ENCODE peak calls at places on chromosome 7, in ten cellular contexts. One of them, this sample, is unnamed.

GRCh38 chr7:158541330-158542010 is 46.2 kb downstream of the PTPRN2 start:
- DNase-seq in stimulated activated CD4-positive, alpha-beta T cell treated with anti-CD3 and anti-CD28 coated beads, Interleukin-1b, Interleukin-23, amount 100 ng/mL, for 24 hours: no peak
- DNase-seq in NCI-H748 treated with DMSO at 0.1 percent for 48 hours: no peak
- DNase-seq in epithelial cell of esophagus: no peak
- DNase-seq in Daoy: no peak
- DNase-seq in activated naive CD4-positive, alpha-beta T cell treated with anti-CD3 and anti-CD28 coated beads, Interleukin-2, amount 10 ng/mL, durations not matched to agents 7 days and 5 days: peak; percentile 26
- DNase-seq in SK-N-SH: no peak
- DNase-seq in GM18507: peak; percentile 43
- DNase-seq in tibial nerve: no peak
- DNase-seq in GM19239: no peak
- DNase-seq in this sample: no peak

GRCh38 chr7:15561840-15562239 is at the start of gene AGMO:
- DNase-seq in stimulated activated CD4-positive, alpha-beta T cell treated with anti-CD3 and anti-CD28 coated beads, Interleukin-1b, Interleukin-23, amount 100 ng/mL, for 24 hours: no peak
- DNase-seq in NCI-H748 treated with DMSO at 0.1 percent for 48 hours: peak; percentile 33
- DNase-seq in epithelial cell of esophagus: peak; percentile 50
- DNase-seq in Daoy: peak; percentile 5
- DNase-seq in activated naive CD4-positive, alpha-beta T cell treated with anti-CD3 and anti-CD28 coated beads, Interleukin-2, amount 10 ng/mL, durations not matched to agents 7 days and 5 days: no peak
- DNase-seq in SK-N-SH: no peak
- DNase-seq in GM18507: no peak
- DNase-seq in tibial nerve: peak; percentile 87
- DNase-seq in GM19239: no peak
- DNase-seq in this sample: peak; percentile 46

GRCh38 chr7:80087768-80088170 is 46.9 kb upstream of the GNAI1 start:
- DNase-seq in stimulated activated CD4-positive, alpha-beta T cell treated with anti-CD3 and anti-CD28 coated beads, Interleukin-1b, Interleukin-23, amount 100 ng/mL, for 24 hours: no peak
- DNase-seq in NCI-H748 treated with DMSO at 0.1 percent for 48 hours: no peak
- DNase-seq in epithelial cell of esophagus: peak; percentile 28
- DNase-seq in Daoy: no peak
- DNase-seq in activated naive CD4-positive, alpha-beta T cell treated with anti-CD3 and anti-CD28 coated beads, Interleukin-2, amount 10 ng/mL, durations not matched to agents 7 days and 5 days: no peak
- DNase-seq in SK-N-SH: no peak
- DNase-seq in GM18507: no peak
- DNase-seq in tibial nerve: no peak
- DNase-seq in GM19239: no peak
- DNase-seq in this sample: no peak

GRCh38 chr7:99392659-99393362 is 15.6 kb downstream of the PDAP1 start:
- DNase-seq in stimulated activated CD4-positive, alpha-beta T cell treated with anti-CD3 and anti-CD28 coated beads, Interleukin-1b, Interleukin-23, amount 100 ng/mL, for 24 hours: peak; percentile 71
- DNase-seq in NCI-H748 treated with DMSO at 0.1 percent for 48 hours: peak; percentile 84
- DNase-seq in epithelial cell of esophagus: peak; percentile 72
- DNase-seq in Daoy: no peak
- DNase-seq in activated naive CD4-positive, alpha-beta T cell treated with anti-CD3 and anti-CD28 coated beads, Interleukin-2, amount 10 ng/mL, durations not matched to agents 7 days and 5 days: peak; percentile 90
- DNase-seq in SK-N-SH: peak; percentile 95
- DNase-seq in GM18507: no peak
- DNase-seq in tibial nerve: peak; percentile 52
- DNase-seq in GM19239: no peak
- DNase-seq in this sample: peak; percentile 89

GRCh38 chr7:7044806-7045205 is 137.5 kb upstream of the C1GALT1 start:
- DNase-seq in stimulated activated CD4-positive, alpha-beta T cell treated with anti-CD3 and anti-CD28 coated beads, Interleukin-1b, Interleukin-23, amount 100 ng/mL, for 24 hours: no peak
- DNase-seq in NCI-H748 treated with DMSO at 0.1 percent for 48 hours: no peak
- DNase-seq in epithelial cell of esophagus: no peak
- DNase-seq in Daoy: no peak
- DNase-seq in activated naive CD4-positive, alpha-beta T cell treated with anti-CD3 and anti-CD28 coated beads, Interleukin-2, amount 10 ng/mL, durations not matched to agents 7 days and 5 days: no peak
- DNase-seq in SK-N-SH: no peak
- DNase-seq in GM18507: no peak
- DNase-seq in tibial nerve: no peak
- DNase-seq in GM19239: no peak
- DNase-seq in this sample: no peak

GRCh38 chr7:65749518-65749917 is 123.4 kb upstream of the VKORC1L1 start:
- DNase-seq in stimulated activated CD4-positive, alpha-beta T cell treated with anti-CD3 and anti-CD28 coated beads, Interleukin-1b, Interleukin-23, amount 100 ng/mL, for 24 hours: no peak
- DNase-seq in NCI-H748 treated with DMSO at 0.1 percent for 48 hours: no peak
- DNase-seq in epithelial cell of esophagus: no peak
- DNase-seq in Daoy: no peak
- DNase-seq in activated naive CD4-positive, alpha-beta T cell treated with anti-CD3 and anti-CD28 coated beads, Interleukin-2, amount 10 ng/mL, durations not matched to agents 7 days and 5 days: no peak
- DNase-seq in SK-N-SH: no peak
- DNase-seq in GM18507: no peak
- DNase-seq in tibial nerve: no peak
- DNase-seq in GM19239: no peak
- DNase-seq in this sample: no peak

GRCh38 chr7:132562690-132563089 is 13.6 kb downstream of the PLXNA4 start:
- DNase-seq in stimulated activated CD4-positive, alpha-beta T cell treated with anti-CD3 and anti-CD28 coated beads, Interleukin-1b, Interleukin-23, amount 100 ng/mL, for 24 hours: no peak
- DNase-seq in NCI-H748 treated with DMSO at 0.1 percent for 48 hours: no peak
- DNase-seq in epithelial cell of esophagus: no peak
- DNase-seq in Daoy: no peak
- DNase-seq in activated naive CD4-positive, alpha-beta T cell treated with anti-CD3 and anti-CD28 coated beads, Interleukin-2, amount 10 ng/mL, durations not matched to agents 7 days and 5 days: no peak
- DNase-seq in SK-N-SH: no peak
- DNase-seq in GM18507: no peak
- DNase-seq in tibial nerve: no peak
- DNase-seq in GM19239: no peak
- DNase-seq in this sample: no peak

GRCh38 chr7:47852330-47853245 is 95.7 kb downstream of the PKD1L1 start:
- DNase-seq in stimulated activated CD4-positive, alpha-beta T cell treated with anti-CD3 and anti-CD28 coated beads, Interleukin-1b, Interleukin-23, amount 100 ng/mL, for 24 hours: no peak
- DNase-seq in NCI-H748 treated with DMSO at 0.1 percent for 48 hours: no peak
- DNase-seq in epithelial cell of esophagus: peak; percentile 8
- DNase-seq in Daoy: no peak
- DNase-seq in activated naive CD4-positive, alpha-beta T cell treated with anti-CD3 and anti-CD28 coated beads, Interleukin-2, amount 10 ng/mL, durations not matched to agents 7 days and 5 days: no peak
- DNase-seq in SK-N-SH: peak; percentile 49
- DNase-seq in GM18507: no peak
- DNase-seq in tibial nerve: no peak
- DNase-seq in GM19239: no peak
- DNase-seq in this sample: no peak

GRCh38 chr7:158409120-158409519 is 178.5 kb downstream of the PTPRN2 start:
- DNase-seq in stimulated activated CD4-positive, alpha-beta T cell treated with anti-CD3 and anti-CD28 coated beads, Interleukin-1b, Interleukin-23, amount 100 ng/mL, for 24 hours: no peak
- DNase-seq in NCI-H748 treated with DMSO at 0.1 percent for 48 hours: no peak
- DNase-seq in epithelial cell of esophagus: no peak
- DNase-seq in Daoy: no peak
- DNase-seq in activated naive CD4-positive, alpha-beta T cell treated with anti-CD3 and anti-CD28 coated beads, Interleukin-2, amount 10 ng/mL, durations not matched to agents 7 days and 5 days: no peak
- DNase-seq in SK-N-SH: no peak
- DNase-seq in GM18507: no peak
- DNase-seq in tibial nerve: no peak
- DNase-seq in GM19239: no peak
- DNase-seq in this sample: no peak

GRCh38 chr7:93921607-93922446 is at the start of gene GNG11:
- DNase-seq in stimulated activated CD4-positive, alpha-beta T cell treated with anti-CD3 and anti-CD28 coated beads, Interleukin-1b, Interleukin-23, amount 100 ng/mL, for 24 hours: no peak
- DNase-seq in NCI-H748 treated with DMSO at 0.1 percent for 48 hours: no peak
- DNase-seq in epithelial cell of esophagus: peak; percentile 37
- DNase-seq in Daoy: peak; percentile 84
- DNase-seq in activated naive CD4-positive, alpha-beta T cell treated with anti-CD3 and anti-CD28 coated beads, Interleukin-2, amount 10 ng/mL, durations not matched to agents 7 days and 5 days: peak; percentile 30
- DNase-seq in SK-N-SH: peak; percentile 86
- DNase-seq in GM18507: peak; percentile 2
- DNase-seq in tibial nerve: peak; percentile 61
- DNase-seq in GM19239: peak; percentile 8
- DNase-seq in this sample: peak; percentile 68

GRCh38 chr7:144384071-144384470 is 19.4 kb downstream of the NOBOX start:
- DNase-seq in stimulated activated CD4-positive, alpha-beta T cell treated with anti-CD3 and anti-CD28 coated beads, Interleukin-1b, Interleukin-23, amount 100 ng/mL, for 24 hours: no peak
- DNase-seq in NCI-H748 treated with DMSO at 0.1 percent for 48 hours: no peak
- DNase-seq in epithelial cell of esophagus: peak; percentile 60
- DNase-seq in Daoy: peak; percentile 56
- DNase-seq in activated naive CD4-positive, alpha-beta T cell treated with anti-CD3 and anti-CD28 coated beads, Interleukin-2, amount 10 ng/mL, durations not matched to agents 7 days and 5 days: no peak
- DNase-seq in SK-N-SH: no peak
- DNase-seq in GM18507: no peak
- DNase-seq in tibial nerve: no peak
- DNase-seq in GM19239: no peak
- DNase-seq in this sample: peak; percentile 78

GRCh38 chr7:26440993-26441636 is 149.5 kb downstream of the SNX10 start:
- DNase-seq in stimulated activated CD4-positive, alpha-beta T cell treated with anti-CD3 and anti-CD28 coated beads, Interleukin-1b, Interleukin-23, amount 100 ng/mL, for 24 hours: no peak
- DNase-seq in NCI-H748 treated with DMSO at 0.1 percent for 48 hours: no peak
- DNase-seq in epithelial cell of esophagus: no peak
- DNase-seq in Daoy: no peak
- DNase-seq in activated naive CD4-positive, alpha-beta T cell treated with anti-CD3 and anti-CD28 coated beads, Interleukin-2, amount 10 ng/mL, durations not matched to agents 7 days and 5 days: no peak
- DNase-seq in SK-N-SH: no peak
- DNase-seq in GM18507: no peak
- DNase-seq in tibial nerve: no peak
- DNase-seq in GM19239: no peak
- DNase-seq in this sample: no peak

GRCh38 chr7:149562602-149563001 is 65.0 kb upstream of the ZNF746 start:
- DNase-seq in stimulated activated CD4-positive, alpha-beta T cell treated with anti-CD3 and anti-CD28 coated beads, Interleukin-1b, Interleukin-23, amount 100 ng/mL, for 24 hours: no peak
- DNase-seq in NCI-H748 treated with DMSO at 0.1 percent for 48 hours: no peak
- DNase-seq in epithelial cell of esophagus: peak; percentile 68
- DNase-seq in Daoy: no peak
- DNase-seq in activated naive CD4-positive, alpha-beta T cell treated with anti-CD3 and anti-CD28 coated beads, Interleukin-2, amount 10 ng/mL, durations not matched to agents 7 days and 5 days: no peak
- DNase-seq in SK-N-SH: no peak
- DNase-seq in GM18507: no peak
- DNase-seq in tibial nerve: no peak
- DNase-seq in GM19239: no peak
- DNase-seq in this sample: no peak

GRCh38 chr7:30472081-30472770 is 6.4 kb downstream of the NOD1 start:
- DNase-seq in stimulated activated CD4-positive, alpha-beta T cell treated with anti-CD3 and anti-CD28 coated beads, Interleukin-1b, Interleukin-23, amount 100 ng/mL, for 24 hours: no peak
- DNase-seq in NCI-H748 treated with DMSO at 0.1 percent for 48 hours: no peak
- DNase-seq in epithelial cell of esophagus: no peak
- DNase-seq in Daoy: peak; percentile 38
- DNase-seq in activated naive CD4-positive, alpha-beta T cell treated with anti-CD3 and anti-CD28 coated beads, Interleukin-2, amount 10 ng/mL, durations not matched to agents 7 days and 5 days: peak; percentile 28
- DNase-seq in SK-N-SH: no peak
- DNase-seq in GM18507: no peak
- DNase-seq in tibial nerve: no peak
- DNase-seq in GM19239: no peak
- DNase-seq in this sample: no peak

GRCh38 chr7:98872328-98872924 is 2.6 kb upstream of the TMEM130 start:
- DNase-seq in stimulated activated CD4-positive, alpha-beta T cell treated with anti-CD3 and anti-CD28 coated beads, Interleukin-1b, Interleukin-23, amount 100 ng/mL, for 24 hours: no peak
- DNase-seq in NCI-H748 treated with DMSO at 0.1 percent for 48 hours: no peak
- DNase-seq in epithelial cell of esophagus: peak; percentile 25
- DNase-seq in Daoy: no peak
- DNase-seq in activated naive CD4-positive, alpha-beta T cell treated with anti-CD3 and anti-CD28 coated beads, Interleukin-2, amount 10 ng/mL, durations not matched to agents 7 days and 5 days: peak; percentile 54
- DNase-seq in SK-N-SH: peak; percentile 78
- DNase-seq in GM18507: no peak
- DNase-seq in tibial nerve: no peak
- DNase-seq in GM19239: no peak
- DNase-seq in this sample: no peak

GRCh38 chr7:37432240-37432917 is 16.3 kb downstream of the ELMO1 start:
- DNase-seq in stimulated activated CD4-positive, alpha-beta T cell treated with anti-CD3 and anti-CD28 coated beads, Interleukin-1b, Interleukin-23, amount 100 ng/mL, for 24 hours: no peak
- DNase-seq in NCI-H748 treated with DMSO at 0.1 percent for 48 hours: no peak
- DNase-seq in epithelial cell of esophagus: no peak
- DNase-seq in Daoy: peak; percentile 21
- DNase-seq in activated naive CD4-positive, alpha-beta T cell treated with anti-CD3 and anti-CD28 coated beads, Interleukin-2, amount 10 ng/mL, durations not matched to agents 7 days and 5 days: peak; percentile 33
- DNase-seq in SK-N-SH: no peak
- DNase-seq in GM18507: no peak
- DNase-seq in tibial nerve: no peak
- DNase-seq in GM19239: no peak
- DNase-seq in this sample: no peak

GRCh38 chr7:134446923-134447322 is 12.0 kb downstream of the AKR1B1 start:
- DNase-seq in stimulated activated CD4-positive, alpha-beta T cell treated with anti-CD3 and anti-CD28 coated beads, Interleukin-1b, Interleukin-23, amount 100 ng/mL, for 24 hours: no peak
- DNase-seq in NCI-H748 treated with DMSO at 0.1 percent for 48 hours: no peak
- DNase-seq in epithelial cell of esophagus: no peak
- DNase-seq in Daoy: no peak
- DNase-seq in activated naive CD4-positive, alpha-beta T cell treated with anti-CD3 and anti-CD28 coated beads, Interleukin-2, amount 10 ng/mL, durations not matched to agents 7 days and 5 days: no peak
- DNase-seq in SK-N-SH: no peak
- DNase-seq in GM18507: no peak
- DNase-seq in tibial nerve: no peak
- DNase-seq in GM19239: no peak
- DNase-seq in this sample: no peak

GRCh38 chr7:154906736-154907355 is 96.1 kb downstream of the PAXIP1 start:
- DNase-seq in stimulated activated CD4-positive, alpha-beta T cell treated with anti-CD3 and anti-CD28 coated beads, Interleukin-1b, Interleukin-23, amount 100 ng/mL, for 24 hours: no peak
- DNase-seq in NCI-H748 treated with DMSO at 0.1 percent for 48 hours: no peak
- DNase-seq in epithelial cell of esophagus: no peak
- DNase-seq in Daoy: no peak
- DNase-seq in activated naive CD4-positive, alpha-beta T cell treated with anti-CD3 and anti-CD28 coated beads, Interleukin-2, amount 10 ng/mL, durations not matched to agents 7 days and 5 days: no peak
- DNase-seq in SK-N-SH: no peak
- DNase-seq in GM18507: no peak
- DNase-seq in tibial nerve: no peak
- DNase-seq in GM19239: no peak
- DNase-seq in this sample: no peak

GRCh38 chr7:104156842-104157277 is 51.0 kb downstream of the ORC5 start:
- DNase-seq in stimulated activated CD4-positive, alpha-beta T cell treated with anti-CD3 and anti-CD28 coated beads, Interleukin-1b, Interleukin-23, amount 100 ng/mL, for 24 hours: no peak
- DNase-seq in NCI-H748 treated with DMSO at 0.1 percent for 48 hours: peak; percentile 68
- DNase-seq in epithelial cell of esophagus: peak; percentile 34
- DNase-seq in Daoy: peak; percentile 11
- DNase-seq in activated naive CD4-positive, alpha-beta T cell treated with anti-CD3 and anti-CD28 coated beads, Interleukin-2, amount 10 ng/mL, durations not matched to agents 7 days and 5 days: no peak
- DNase-seq in SK-N-SH: peak; percentile 24
- DNase-seq in GM18507: no peak
- DNase-seq in tibial nerve: no peak
- DNase-seq in GM19239: no peak
- DNase-seq in this sample: peak; percentile 45

GRCh38 chr7:28953628-28954027 is 4.5 kb downstream of the TRIL start:
- DNase-seq in stimulated activated CD4-positive, alpha-beta T cell treated with anti-CD3 and anti-CD28 coated beads, Interleukin-1b, Interleukin-23, amount 100 ng/mL, for 24 hours: no peak
- DNase-seq in NCI-H748 treated with DMSO at 0.1 percent for 48 hours: no peak
- DNase-seq in epithelial cell of esophagus: no peak
- DNase-seq in Daoy: peak; percentile 43
- DNase-seq in activated naive CD4-positive, alpha-beta T cell treated with anti-CD3 and anti-CD28 coated beads, Interleukin-2, amount 10 ng/mL, durations not matched to agents 7 days and 5 days: no peak
- DNase-seq in SK-N-SH: peak; percentile 87
- DNase-seq in GM18507: no peak
- DNase-seq in tibial nerve: no peak
- DNase-seq in GM19239: no peak
- DNase-seq in this sample: no peak

GRCh38 chr7:88480901-88481300 is 174.2 kb upstream of the STEAP4 start:
- DNase-seq in stimulated activated CD4-positive, alpha-beta T cell treated with anti-CD3 and anti-CD28 coated beads, Interleukin-1b, Interleukin-23, amount 100 ng/mL, for 24 hours: no peak
- DNase-seq in NCI-H748 treated with DMSO at 0.1 percent for 48 hours: no peak
- DNase-seq in epithelial cell of esophagus: peak; percentile 9
- DNase-seq in Daoy: no peak
- DNase-seq in activated naive CD4-positive, alpha-beta T cell treated with anti-CD3 and anti-CD28 coated beads, Interleukin-2, amount 10 ng/mL, durations not matched to agents 7 days and 5 days: no peak
- DNase-seq in SK-N-SH: no peak
- DNase-seq in GM18507: no peak
- DNase-seq in tibial nerve: peak; percentile 7
- DNase-seq in GM19239: no peak
- DNase-seq in this sample: peak; percentile 12

GRCh38 chr7:151028948-151029501 is 775 bp downstream of the ABCB8 start:
- DNase-seq in stimulated activated CD4-positive, alpha-beta T cell treated with anti-CD3 and anti-CD28 coated beads, Interleukin-1b, Interleukin-23, amount 100 ng/mL, for 24 hours: no peak
- DNase-seq in NCI-H748 treated with DMSO at 0.1 percent for 48 hours: no peak
- DNase-seq in epithelial cell of esophagus: no peak
- DNase-seq in Daoy: no peak
- DNase-seq in activated naive CD4-positive, alpha-beta T cell treated with anti-CD3 and anti-CD28 coated beads, Interleukin-2, amount 10 ng/mL, durations not matched to agents 7 days and 5 days: no peak
- DNase-seq in SK-N-SH: no peak
- DNase-seq in GM18507: no peak
- DNase-seq in tibial nerve: no peak
- DNase-seq in GM19239: no peak
- DNase-seq in this sample: no peak

GRCh38 chr7:134693256-134693655 is 46.6 kb downstream of the BPGM start:
- DNase-seq in stimulated activated CD4-positive, alpha-beta T cell treated with anti-CD3 and anti-CD28 coated beads, Interleukin-1b, Interleukin-23, amount 100 ng/mL, for 24 hours: no peak
- DNase-seq in NCI-H748 treated with DMSO at 0.1 percent for 48 hours: no peak
- DNase-seq in epithelial cell of esophagus: peak; percentile 91
- DNase-seq in Daoy: peak; percentile 98
- DNase-seq in activated naive CD4-positive, alpha-beta T cell treated with anti-CD3 and anti-CD28 coated beads, Interleukin-2, amount 10 ng/mL, durations not matched to agents 7 days and 5 days: peak; percentile 50
- DNase-seq in SK-N-SH: no peak
- DNase-seq in GM18507: no peak
- DNase-seq in tibial nerve: peak; percentile 51
- DNase-seq in GM19239: no peak
- DNase-seq in this sample: peak; percentile 32

This sample was measured in hepatocyte.